ENCODE peak calls at places on chromosomes 4 and X, in ten cellular contexts. One of them, this sample, is unnamed.

GRCh38 chr4:56622176-56622575 is 58.9 kb downstream of the HOPX start:
- DNase-seq in esophagus muscularis mucosa: no peak
- DNase-seq in stomach: no peak
- DNase-seq in K562: no peak
- DNase-seq in foreskin fibroblast: no peak
- DNase-seq in A549: no peak
- DNase-seq in upper lobe of right lung: no peak
- DNase-seq in uterus: no peak
- DNase-seq in cardiac muscle cell: no peak
- DNase-seq in heart right ventricle: no peak
- DNase-seq in this sample: no peak

GRCh38 chrX:97328853-97329252 is 445.1 kb downstream of the RPA4 start:
- DNase-seq in esophagus muscularis mucosa: no peak
- DNase-seq in uterus: no peak
- DNase-seq in foreskin fibroblast: no peak
- DNase-seq in cardiac muscle cell: no peak
- DNase-seq in heart right ventricle: no peak
- DNase-seq in upper lobe of right lung: no peak
- DNase-seq in stomach: no peak
- DNase-seq in A549: no peak
- DNase-seq in K562: no peak
- DNase-seq in this sample: no peak

GRCh38 chr4:94605241-94605640 is 152.5 kb upstream of the BMPR1B start:
- DNase-seq in heart right ventricle: no peak
- DNase-seq in stomach: no peak
- DNase-seq in cardiac muscle cell: peak
- DNase-seq in uterus: no peak
- DNase-seq in A549: no peak
- DNase-seq in esophagus muscularis mucosa: no peak
- DNase-seq in foreskin fibroblast: no peak
- DNase-seq in K562: no peak
- DNase-seq in upper lobe of right lung: no peak
- DNase-seq in this sample: no peak

GRCh38 chr4:76209876-76210275 is 3.7 kb downstream of the SCARB2 start:
- DNase-seq in upper lobe of right lung: no peak
- DNase-seq in cardiac muscle cell: no peak
- DNase-seq in A549: no peak
- DNase-seq in esophagus muscularis mucosa: no peak
- DNase-seq in K562: no peak
- DNase-seq in foreskin fibroblast: no peak
- DNase-seq in stomach: no peak
- DNase-seq in heart right ventricle: no peak
- DNase-seq in uterus: no peak
- DNase-seq in this sample: no peak

GRCh38 chrX:144810539-144810938 is 436.8 kb upstream of the SPANXN1 start:
- DNase-seq in foreskin fibroblast: no peak
- DNase-seq in uterus: no peak
- DNase-seq in K562: no peak
- DNase-seq in stomach: no peak
- DNase-seq in heart right ventricle: no peak
- DNase-seq in upper lobe of right lung: no peak
- DNase-seq in cardiac muscle cell: no peak
- DNase-seq in esophagus muscularis mucosa: no peak
- DNase-seq in A549: no peak
- DNase-seq in this sample: no peak

GRCh38 chr4:88797725-88798124 is 100.1 kb upstream of the NAP1L5 start:
- DNase-seq in upper lobe of right lung: no peak
- DNase-seq in A549: no peak
- DNase-seq in heart right ventricle: no peak
- DNase-seq in K562: no peak
- DNase-seq in foreskin fibroblast: no peak
- DNase-seq in uterus: no peak
- DNase-seq in cardiac muscle cell: no peak
- DNase-seq in esophagus muscularis mucosa: no peak
- DNase-seq in stomach: no peak
- DNase-seq in this sample: no peak

GRCh38 chr4:68447201-68447600 is at the start of gene TMPRSS11E:
- DNase-seq in cardiac muscle cell: no peak
- DNase-seq in A549: no peak
- DNase-seq in heart right ventricle: no peak
- DNase-seq in esophagus muscularis mucosa: no peak
- DNase-seq in K562: no peak
- DNase-seq in upper lobe of right lung: no peak
- DNase-seq in stomach: no peak
- DNase-seq in uterus: no peak
- DNase-seq in foreskin fibroblast: no peak
- DNase-seq in this sample: no peak

GRCh38 chr4:59339631-59340030 is 1860.5 kb upstream of the ADGRL3 start:
- DNase-seq in stomach: no peak
- DNase-seq in heart right ventricle: no peak
- DNase-seq in foreskin fibroblast: no peak
- DNase-seq in esophagus muscularis mucosa: no peak
- DNase-seq in K562: no peak
- DNase-seq in uterus: no peak
- DNase-seq in A549: no peak
- DNase-seq in upper lobe of right lung: no peak
- DNase-seq in cardiac muscle cell: no peak
- DNase-seq in this sample: no peak

GRCh38 chrX:136528645-136529315 is 3.2 kb upstream of the VGLL1 start:
- DNase-seq in cardiac muscle cell: no peak
- DNase-seq in uterus: no peak
- DNase-seq in K562: peak
- DNase-seq in foreskin fibroblast: no peak
- DNase-seq in upper lobe of right lung: no peak
- DNase-seq in A549: no peak
- DNase-seq in heart right ventricle: no peak
- DNase-seq in esophagus muscularis mucosa: no peak
- DNase-seq in stomach: no peak
- DNase-seq in this sample: no peak

GRCh38 chr4:179164642-179165338 is 1722.6 kb upstream of the AGA start:
- DNase-seq in uterus: no peak
- DNase-seq in K562: no peak
- DNase-seq in upper lobe of right lung: no peak
- DNase-seq in A549: no peak
- DNase-seq in esophagus muscularis mucosa: no peak
- DNase-seq in foreskin fibroblast: no peak
- DNase-seq in heart right ventricle: no peak
- DNase-seq in stomach: no peak
- DNase-seq in cardiac muscle cell: no peak
- DNase-seq in this sample: no peak

GRCh38 chrX:861335-861890 is 230.8 kb downstream of the SHOX start:
- DNase-seq in cardiac muscle cell: no peak
- DNase-seq in uterus: no peak
- DNase-seq in esophagus muscularis mucosa: peak
- DNase-seq in foreskin fibroblast: no peak
- DNase-seq in K562: no peak
- DNase-seq in A549: no peak
- DNase-seq in heart right ventricle: no peak
- DNase-seq in stomach: no peak
- DNase-seq in upper lobe of right lung: no peak
- DNase-seq in this sample: peak

GRCh38 chrX:868248-868647 is 237.7 kb downstream of the SHOX start:
- DNase-seq in esophagus muscularis mucosa: no peak
- DNase-seq in K562: no peak
- DNase-seq in cardiac muscle cell: no peak
- DNase-seq in foreskin fibroblast: no peak
- DNase-seq in uterus: no peak
- DNase-seq in heart right ventricle: no peak
- DNase-seq in stomach: no peak
- DNase-seq in A549: no peak
- DNase-seq in upper lobe of right lung: no peak
- DNase-seq in this sample: no peak

GRCh38 chrX:866441-866990 is 235.9 kb downstream of the SHOX start:
- DNase-seq in foreskin fibroblast: no peak
- DNase-seq in A549: no peak
- DNase-seq in esophagus muscularis mucosa: peak
- DNase-seq in upper lobe of right lung: no peak
- DNase-seq in stomach: no peak
- DNase-seq in heart right ventricle: no peak
- DNase-seq in uterus: no peak
- DNase-seq in K562: no peak
- DNase-seq in cardiac muscle cell: no peak
- DNase-seq in this sample: no peak

GRCh38 chrX:865422-865821 is 234.8 kb downstream of the SHOX start:
- DNase-seq in upper lobe of right lung: no peak
- DNase-seq in foreskin fibroblast: no peak
- DNase-seq in esophagus muscularis mucosa: no peak
- DNase-seq in uterus: no peak
- DNase-seq in K562: no peak
- DNase-seq in heart right ventricle: no peak
- DNase-seq in A549: no peak
- DNase-seq in cardiac muscle cell: no peak
- DNase-seq in stomach: no peak
- DNase-seq in this sample: no peak
- H3K4me3 ChIP-seq in upper lobe of right lung: no peak
- H3K4me3 ChIP-seq in foreskin fibroblast: no peak
- H3K4me3 ChIP-seq in esophagus muscularis mucosa: no peak
- H3K4me3 ChIP-seq in uterus: no peak
- H3K4me3 ChIP-seq in K562: no peak
- H3K4me3 ChIP-seq in heart right ventricle: no peak
- H3K4me3 ChIP-seq in A549: no peak
- H3K4me3 ChIP-seq in cardiac muscle cell: no peak
- H3K4me3 ChIP-seq in stomach: no peak
- H3K4me3 ChIP-seq in this sample: no peak

GRCh38 chr4:131427000-131427399 is 1722.1 kb upstream of the PCDH10 start:
- DNase-seq in A549: no peak
- DNase-seq in cardiac muscle cell: no peak
- DNase-seq in foreskin fibroblast: no peak
- DNase-seq in heart right ventricle: no peak
- DNase-seq in esophagus muscularis mucosa: no peak
- DNase-seq in K562: no peak
- DNase-seq in upper lobe of right lung: no peak
- DNase-seq in uterus: no peak
- DNase-seq in stomach: no peak
- DNase-seq in this sample: no peak

GRCh38 chr4:131430302-131430701 is 1718.8 kb upstream of the PCDH10 start:
- DNase-seq in heart right ventricle: no peak
- DNase-seq in K562: no peak
- DNase-seq in A549: no peak
- DNase-seq in esophagus muscularis mucosa: no peak
- DNase-seq in cardiac muscle cell: no peak
- DNase-seq in foreskin fibroblast: no peak
- DNase-seq in stomach: no peak
- DNase-seq in upper lobe of right lung: no peak
- DNase-seq in uterus: no peak
- DNase-seq in this sample: no peak

DNA sequence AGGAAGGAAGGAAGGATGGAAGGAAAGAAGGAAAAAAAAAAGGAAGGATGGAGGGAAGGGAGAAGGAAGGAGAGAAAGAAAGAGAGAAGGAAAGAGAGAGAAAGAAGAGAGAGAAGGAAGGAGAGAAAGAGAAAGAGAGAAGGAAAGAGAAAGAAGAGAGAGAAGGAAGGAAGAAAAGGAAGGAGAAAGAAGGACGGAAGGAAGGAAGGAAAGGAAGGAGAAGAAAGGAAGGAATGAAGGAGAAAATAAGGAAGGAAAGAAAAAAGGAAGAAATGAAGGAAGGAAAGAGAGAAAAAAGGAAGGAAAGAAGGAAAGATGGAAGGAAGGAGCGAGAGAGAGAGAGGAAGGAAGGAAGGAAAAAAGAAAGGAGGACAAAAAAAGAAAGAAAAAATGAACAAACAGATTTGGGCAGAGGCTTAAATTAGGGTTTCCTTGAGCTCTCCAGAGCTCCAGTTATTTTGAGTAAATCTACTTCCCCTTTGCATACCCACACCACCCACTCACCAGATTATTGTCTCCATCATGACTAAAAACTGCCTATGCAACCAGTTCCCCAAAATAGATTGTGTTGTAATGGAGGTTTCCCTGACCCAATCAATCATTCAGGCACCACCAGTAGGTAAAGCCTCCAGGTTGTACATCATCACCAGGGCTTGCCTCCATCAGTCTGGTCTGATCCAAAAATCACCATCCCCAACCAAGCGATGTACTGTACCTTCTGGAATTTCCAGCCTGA is 1722.9 kb upstream of the PCDH10 start:
- DNase-seq in cardiac muscle cell: no peak
- DNase-seq in uterus: no peak
- DNase-seq in upper lobe of right lung: no peak
- DNase-seq in A549: no peak
- DNase-seq in foreskin fibroblast: no peak
- DNase-seq in K562: no peak
- DNase-seq in esophagus muscularis mucosa: no peak
- DNase-seq in heart right ventricle: no peak
- DNase-seq in stomach: no peak
- DNase-seq in this sample: no peak
- TF ChIP-seq CTCF in cardiac muscle cell: no peak
- TF ChIP-seq CTCF in uterus: no peak
- TF ChIP-seq CTCF in upper lobe of right lung: no peak
- TF ChIP-seq CTCF in A549: no peak
- TF ChIP-seq CTCF in foreskin fibroblast: no peak
- TF ChIP-seq CTCF in K562: no peak
- TF ChIP-seq CTCF in esophagus muscularis mucosa: no peak
- TF ChIP-seq CTCF in heart right ventricle: no peak
- TF ChIP-seq CTCF in stomach: no peak
- TF ChIP-seq CTCF in this sample: no peak

DNA sequence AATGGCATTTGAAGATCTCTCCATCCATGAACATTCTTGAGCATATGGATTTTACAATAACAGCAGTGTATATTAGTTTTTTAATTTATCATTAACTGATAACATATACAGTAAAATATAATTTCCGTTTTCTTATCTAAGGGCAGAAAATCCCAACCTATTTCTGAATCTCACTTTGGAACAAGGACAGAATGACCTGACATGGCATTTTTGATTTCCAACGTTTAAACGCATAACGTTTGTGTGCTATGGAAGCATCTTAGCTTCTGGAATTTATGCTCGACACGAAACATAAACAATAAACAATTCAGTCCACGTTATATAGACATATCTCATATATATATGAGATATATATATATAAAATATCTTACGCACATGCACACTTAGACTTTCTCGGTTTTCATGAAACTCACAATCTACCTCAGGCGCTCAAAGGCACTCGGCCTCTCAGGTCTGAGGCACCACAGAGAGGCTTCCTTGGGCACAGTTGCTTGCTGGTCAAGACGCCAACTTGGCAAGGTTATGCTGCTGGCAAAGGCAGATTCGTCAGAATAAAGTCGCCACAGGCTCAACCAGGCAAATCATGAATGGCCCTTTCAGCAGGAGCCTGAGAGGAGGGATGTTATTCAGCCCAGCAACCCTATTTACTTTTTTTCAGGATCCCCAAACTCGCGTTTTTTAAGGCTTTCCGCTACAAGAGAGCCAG is 1.0 kb upstream of the UGT8 start:
- DNase-seq in esophagus muscularis mucosa: no peak
- DNase-seq in upper lobe of right lung: no peak
- DNase-seq in uterus: no peak
- DNase-seq in heart right ventricle: no peak
- DNase-seq in cardiac muscle cell: no peak
- DNase-seq in K562: no peak
- DNase-seq in foreskin fibroblast: no peak
- DNase-seq in stomach: peak
- DNase-seq in A549: no peak
- DNase-seq in this sample: no peak
- H3K4me3 ChIP-seq in esophagus muscularis mucosa: peak
- H3K4me3 ChIP-seq in upper lobe of right lung: no peak
- H3K4me3 ChIP-seq in uterus: peak
- H3K4me3 ChIP-seq in heart right ventricle: peak
- H3K4me3 ChIP-seq in cardiac muscle cell: peak
- H3K4me3 ChIP-seq in K562: peak
- H3K4me3 ChIP-seq in foreskin fibroblast: peak
- H3K4me3 ChIP-seq in stomach: peak
- H3K4me3 ChIP-seq in A549: peak
- H3K4me3 ChIP-seq in this sample: no peak

GRCh38 chrX:153927936-153928760 is 2.1 kb upstream of the ARHGAP4 start:
- DNase-seq in cardiac muscle cell: peak
- DNase-seq in A549: peak
- DNase-seq in stomach: peak
- DNase-seq in esophagus muscularis mucosa: peak
- DNase-seq in heart right ventricle: peak
- DNase-seq in uterus: peak
- DNase-seq in upper lobe of right lung: peak
- DNase-seq in foreskin fibroblast: peak
- DNase-seq in K562: peak
- DNase-seq in this sample: peak
- TF ChIP-seq CTCF in cardiac muscle cell: peak
- TF ChIP-seq CTCF in A549: peak
- TF ChIP-seq CTCF in stomach: no peak
- TF ChIP-seq CTCF in esophagus muscularis mucosa: peak
- TF ChIP-seq CTCF in heart right ventricle: peak
- TF ChIP-seq CTCF in uterus: peak
- TF ChIP-seq CTCF in upper lobe of right lung: peak
- TF ChIP-seq CTCF in foreskin fibroblast: no peak
- TF ChIP-seq CTCF in K562: peak
- TF ChIP-seq CTCF in this sample: peak